ENCODE peak calls at places on chromosomes 2 and 18, in six cellular contexts. A is lower leg skin, C is HCT116, D is breast epithelium, L is RWPE2, T is endothelial cell of umbilical vein. Y is an unnamed sample.

GRCh38 chr2:233801357-233802131 is 23.4 kb downstream of the MROH2A start:
- DNase-seq in A (peak), C (no peak), D (no peak), L (no peak), T (no peak), Y (no peak)

GRCh38 chr2:202115385-202116060 is 42.5 kb downstream of the KIAA2012 start:
- DNase-seq in A (no peak), C (no peak), D (no peak), L (no peak), T (no peak), Y (no peak)

GRCh38 chr2:96098900-96099590 is 17.3 kb downstream of the ADRA2B start:
- DNase-seq in A (peak), C (no peak), D (peak), L (peak), T (no peak), Y (no peak)

GRCh38 chr18:66377291-66377690 is 226.6 kb downstream of the CDH19 start:
- DNase-seq in A (no peak), C (no peak), D (no peak), L (no peak), T (no peak), Y (no peak)

GRCh38 chr2:219475278-219475677 is 23.4 kb upstream of the GMPPA start:
- DNase-seq in A (no peak), C (no peak), D (no peak), L (no peak), T (no peak), Y (no peak)

GRCh38 chr2:70937866-70938579 is 2.3 kb downstream of the ATP6V1B1 start:
- DNase-seq in A (peak), C (no peak), D (no peak), L (no peak), T (no peak), Y (no peak)

GRCh38 chr2:160652236-160652635 is 158.6 kb upstream of the RBMS1 start:
- DNase-seq in A (peak), C (no peak), D (peak), L (no peak), T (peak), Y (no peak)

GRCh38 chr2:168510125-168510756 is 54.2 kb downstream of the CERS6 start:
- DNase-seq in A (no peak), C (no peak), D (no peak), L (no peak), T (no peak), Y (no peak)

GRCh38 chr2:23541453-23542334 is 156.7 kb downstream of the KLHL29 start:
- DNase-seq in A (no peak), C (no peak), D (no peak), L (no peak), T (no peak), Y (peak)

GRCh38 chr18:13136056-13136688 is 82.4 kb upstream of the LDLRAD4 start:
- DNase-seq in A (no peak), C (no peak), D (no peak), L (no peak), T (no peak), Y (no peak)

GRCh38 chr2:49248506-49248905 is 94.2 kb upstream of the FSHR start:
- DNase-seq in A (no peak), C (no peak), D (no peak), L (peak), T (peak), Y (no peak)

GRCh38 chr2:147273628-147274027 is 571.2 kb upstream of the ACVR2A start:
- DNase-seq in A (no peak), C (no peak), D (no peak), L (no peak), T (no peak), Y (no peak)

GRCh38 chr2:5766051-5766450 is 73.9 kb downstream of the SOX11 start:
- DNase-seq in A (no peak), C (no peak), D (no peak), L (no peak), T (no peak), Y (no peak)

GRCh38 chr2:30500699-30501098 is 53.7 kb downstream of the LCLAT1 start:
- DNase-seq in A (no peak), C (no peak), D (no peak), L (no peak), T (no peak), Y (no peak)

GRCh38 chr2:126971162-126971480 is 72.4 kb downstream of the TEX51 start:
- DNase-seq in A (no peak), C (no peak), D (no peak), L (no peak), T (no peak), Y (no peak)

GRCh38 chr2:33018271-33018670 is 71.5 kb downstream of the LTBP1 start:
- DNase-seq in A (no peak), C (no peak), D (no peak), L (no peak), T (no peak), Y (no peak)

GRCh38 chr2:239949537-239949936 is 75.6 kb downstream of the NDUFA10 start:
- DNase-seq in A (no peak), C (no peak), D (no peak), L (peak), T (no peak), Y (no peak)

GRCh38 chr2:64930159-64930558 is 59.0 kb upstream of the SLC1A4 start:
- DNase-seq in A (no peak), C (no peak), D (no peak), L (no peak), T (no peak), Y (no peak)

GRCh38 chr2:189673661-189674373 is 653 bp upstream of the ANKAR start:
- DNase-seq in A (no peak), C (no peak), D (no peak), L (no peak), T (no peak), Y (no peak)

GRCh38 chr18:75070235-75070624 is 138.7 kb downstream of the PTGR3 start:
- DNase-seq in A (peak), C (no peak), D (no peak), L (no peak), T (no peak), Y (no peak)

GRCh38 chr2:20106746-20107145 is 55.3 kb upstream of the LAPTM4A start:
- DNase-seq in A (no peak), C (no peak), D (peak), L (peak), T (peak), Y (no peak)

GRCh38 chr18:48767090-48767670 is 183.6 kb downstream of the SMAD7 start:
- DNase-seq in A (no peak), C (no peak), D (no peak), L (no peak), T (no peak), Y (no peak)

GRCh38 chr2:58870704-58871103 is 629.6 kb upstream of the FANCL start:
- DNase-seq in A (no peak), C (peak), D (no peak), L (no peak), T (no peak), Y (no peak)

GRCh38 chr18:66083078-66083477 is 332.3 kb downstream of the CDH7 start:
- DNase-seq in A (no peak), C (no peak), D (no peak), L (no peak), T (no peak), Y (no peak)

GRCh38 chr2:98533547-98533946 is 74.8 kb downstream of the COA5 start:
- DNase-seq in A (no peak), C (no peak), D (no peak), L (no peak), T (no peak), Y (no peak)

GRCh38 chr2:187118331-187119099 is 269.5 kb upstream of the ZSWIM2 start:
- DNase-seq in A (no peak), C (no peak), D (no peak), L (no peak), T (peak), Y (no peak)

GRCh38 chr2:67581751-67582150 is 184.6 kb downstream of the ETAA1 start:
- DNase-seq in A (no peak), C (no peak), D (no peak), L (no peak), T (no peak), Y (no peak)

GRCh38 chr2:20451346-20451745 is 4.5 kb downstream of the RHOB start:
- DNase-seq in A (peak), C (no peak), D (no peak), L (no peak), T (peak), Y (no peak)

GRCh38 chr18:12049983-12050811 is 43.4 kb upstream of the ANKRD62 start:
- DNase-seq in A (no peak), C (no peak), D (no peak), L (no peak), T (no peak), Y (no peak)

GRCh38 chr2:127859712-127860085 is 1.7 kb upstream of the POLR2D start:
- DNase-seq in A (no peak), C (peak), D (peak), L (peak), T (no peak), Y (no peak)

GRCh38 chr2:96249654-96250053 is 16.1 kb downstream of the TMEM127 start:
- DNase-seq in A (no peak), C (no peak), D (no peak), L (no peak), T (no peak), Y (no peak)

GRCh38 chr2:169738566-169739229 is 5.1 kb downstream of the KLHL23 start:
- DNase-seq in A (no peak), C (no peak), D (no peak), L (no peak), T (no peak), Y (no peak)
- H3K4me3 ChIP-seq in A (no peak), C (no peak), D (no peak), L (no peak), T (no peak), Y (no peak)

GRCh38 chr18:55320399-55321255 is 267.4 kb downstream of the TCF4 start:
- DNase-seq in A (no peak), C (no peak), D (no peak), L (no peak), T (peak), Y (no peak)
- H3K4me3 ChIP-seq in A (peak), C (no peak), D (peak), L (no peak), T (peak), Y (peak)

DNA sequence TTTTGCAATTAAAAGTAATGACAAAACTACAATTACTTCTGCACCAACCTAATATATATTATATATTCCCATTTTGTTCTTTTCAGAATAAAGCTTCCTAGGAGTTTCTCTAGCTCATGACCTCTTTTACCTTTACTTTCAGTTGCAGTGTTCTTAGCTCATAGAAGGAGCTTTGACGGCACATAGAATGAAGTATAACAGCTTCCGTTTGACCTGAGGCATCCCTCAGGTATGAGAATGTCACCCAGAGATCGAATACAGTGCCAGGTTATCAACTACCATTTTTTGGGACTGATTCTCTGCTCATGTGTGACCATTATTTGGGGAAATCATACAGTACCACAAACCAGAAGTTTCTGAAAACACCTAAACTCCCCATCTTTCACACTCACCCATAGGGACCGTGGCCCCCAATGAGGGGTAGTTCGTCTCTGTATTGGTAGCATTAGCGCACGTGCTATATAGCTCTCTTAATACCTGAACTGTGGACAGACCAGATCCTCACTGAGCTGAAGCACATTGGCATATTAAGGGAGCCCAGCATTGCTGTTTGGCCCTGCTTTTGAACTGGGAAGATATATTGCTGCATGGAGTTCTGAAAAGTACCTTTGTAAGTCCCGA is 123.0 kb downstream of the SPTBN1 start:
- DNase-seq in A (no peak), C (no peak), D (no peak), L (no peak), T (no peak), Y (no peak)
- H3K4me3 ChIP-seq in A (no peak), C (no peak), D (no peak), L (no peak), T (no peak), Y (no peak)

GRCh38 chr2:46188041-46188715 is 109.0 kb upstream of the EPAS1 start:
- DNase-seq in A (peak), C (no peak), D (no peak), L (no peak), T (peak), Y (no peak)
- H3K4me3 ChIP-seq in A (no peak), C (no peak), D (no peak), L (no peak), T (no peak), Y (no peak)

GRCh38 chr2:221573430-221574230 is 1.5 kb upstream of the EPHA4 start:
- DNase-seq in A (peak), C (peak), D (peak), L (peak), T (peak), Y (peak)

GRCh38 chr2:221572821-221573429 is 821 bp upstream of the EPHA4 start:
- DNase-seq in A (peak), C (no peak), D (peak), L (no peak), T (peak), Y (no peak)

GRCh38 chr2:221571391-221572179 is 519 bp downstream of the EPHA4 start:
- DNase-seq in A (peak), C (no peak), D (no peak), L (no peak), T (peak), Y (peak)

GRCh38 chr2:221572180-221572820 is at the start of gene EPHA4:
- DNase-seq in A (peak), C (peak), D (peak), L (peak), T (peak), Y (peak)

DNA sequence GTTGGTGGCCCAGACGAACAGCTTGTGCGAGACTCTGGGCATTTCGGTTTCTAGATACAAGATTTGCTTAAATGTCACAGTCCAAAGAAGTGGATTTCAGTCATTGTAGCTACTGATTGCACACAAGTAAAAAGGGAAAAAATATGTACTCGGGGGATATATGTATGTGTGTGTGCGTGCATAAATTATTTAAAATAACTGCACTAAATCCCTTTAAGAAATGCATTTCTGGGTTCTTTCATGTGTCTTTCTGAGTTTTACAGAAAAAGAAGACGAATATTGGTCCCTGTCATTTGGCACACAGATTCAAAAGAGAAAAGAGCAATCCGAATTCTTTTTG is 2.1 kb upstream of the EPHA4 start:
- DNase-seq in A (no peak), C (no peak), D (no peak), L (no peak), T (peak), Y (no peak)
- H3K4me3 ChIP-seq in A (no peak), C (peak), D (peak), L (no peak), T (peak), Y (peak)

GRCh38 chr2:120741514-120742448 is 6.1 kb downstream of the GLI2 start:
- DNase-seq in A (peak), C (no peak), D (no peak), L (no peak), T (no peak), Y (no peak)
- H3K4me3 ChIP-seq in A (peak), C (peak), D (peak), L (peak), T (no peak), Y (peak)

GRCh38 chr18:1057367-1057766 is 152.7 kb downstream of the ADCYAP1 start:
- DNase-seq in A (no peak), C (no peak), D (no peak), L (no peak), T (no peak), Y (no peak)

GRCh38 chr18:1056404-1056803 is 151.7 kb downstream of the ADCYAP1 start:
- DNase-seq in A (no peak), C (no peak), D (no peak), L (no peak), T (no peak), Y (no peak)

GRCh38 chr18:1050012-1050657 is 145.5 kb downstream of the ADCYAP1 start:
- DNase-seq in A (no peak), C (no peak), D (no peak), L (no peak), T (no peak), Y (no peak)

GRCh38 chr18:1052301-1052700 is 147.6 kb downstream of the ADCYAP1 start:
- DNase-seq in A (no peak), C (no peak), D (no peak), L (no peak), T (no peak), Y (no peak)

DNA sequence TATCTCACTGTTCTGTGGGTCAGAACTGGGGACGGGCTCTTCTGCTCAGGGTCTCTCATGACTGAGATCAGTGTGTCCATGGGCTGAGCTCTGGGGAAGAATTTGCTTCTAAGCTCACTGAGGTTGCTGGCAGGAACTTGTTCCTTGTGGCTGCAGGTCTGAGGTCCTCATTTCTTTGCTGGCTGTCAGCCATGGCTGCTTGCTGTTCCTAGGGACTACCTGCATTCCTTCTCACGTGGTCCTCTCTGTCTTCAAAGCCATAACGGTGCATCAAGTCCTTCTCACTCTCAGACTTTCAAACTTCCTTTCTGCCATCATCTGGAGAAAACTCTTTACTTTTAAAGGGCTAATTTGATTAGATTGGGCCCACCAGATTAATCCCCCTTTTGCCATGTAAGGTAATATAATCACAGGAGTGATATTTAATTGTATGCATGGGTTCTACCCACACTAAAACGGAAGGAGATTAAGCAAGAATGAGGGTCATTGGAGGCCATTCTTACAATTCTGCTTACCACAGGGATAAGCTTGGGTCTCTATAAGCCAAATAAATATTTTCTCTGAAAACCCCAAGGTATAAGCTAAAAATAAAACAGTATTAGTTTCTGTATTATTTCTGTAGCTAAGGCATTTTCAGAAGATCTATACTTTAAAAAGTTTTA is 149.1 kb downstream of the ADCYAP1 start:
- DNase-seq in A (no peak), C (no peak), D (no peak), L (no peak), T (no peak), Y (no peak)
- H3K4me3 ChIP-seq in A (no peak), C (no peak), D (no peak), L (no peak), T (no peak), Y (no peak)